ENCODE peak calls at places on chromosomes 6 and 20, in four cellular contexts. One of them, this sample, is unnamed.

GRCh38 chr6:116447496-116448011 is 13.6 kb upstream of the CALHM6 start:
- DNase-seq in activated naive CD8-positive, alpha-beta T cell treated with anti-CD3 and anti-CD28 coated beads, Interleukin-2, amount 50 U/mL, for 24 hours: no peak
- DNase-seq in GOT3: no peak
- DNase-seq in RWPE1: no peak
- DNase-seq in this sample: no peak

GRCh38 chr6:170202416-170203135 is 88.3 kb downstream of the DLL1 start:
- DNase-seq in RWPE1: no peak
- DNase-seq in activated naive CD8-positive, alpha-beta T cell treated with anti-CD3 and anti-CD28 coated beads, Interleukin-2, amount 50 U/mL, for 24 hours: no peak
- DNase-seq in GOT3: no peak
- DNase-seq in this sample: no peak

GRCh38 chr20:13723015-13723414 is 61.7 kb downstream of the ESF1 start:
- DNase-seq in GOT3: no peak
- DNase-seq in activated naive CD8-positive, alpha-beta T cell treated with anti-CD3 and anti-CD28 coated beads, Interleukin-2, amount 50 U/mL, for 24 hours: no peak
- DNase-seq in RWPE1: no peak
- DNase-seq in this sample: no peak

GRCh38 chr6:20876016-20876415 is 341.8 kb downstream of the CDKAL1 start:
- DNase-seq in activated naive CD8-positive, alpha-beta T cell treated with anti-CD3 and anti-CD28 coated beads, Interleukin-2, amount 50 U/mL, for 24 hours: no peak
- DNase-seq in RWPE1: no peak
- DNase-seq in GOT3: no peak
- DNase-seq in this sample: no peak

GRCh38 chr6:112701201-112701600 is 354.1 kb downstream of the RFPL4B start:
- DNase-seq in GOT3: no peak
- DNase-seq in RWPE1: no peak
- DNase-seq in activated naive CD8-positive, alpha-beta T cell treated with anti-CD3 and anti-CD28 coated beads, Interleukin-2, amount 50 U/mL, for 24 hours: no peak
- DNase-seq in this sample: peak

GRCh38 chr6:155349129-155349528 is 34.8 kb upstream of the TFB1M start:
- DNase-seq in GOT3: no peak
- DNase-seq in RWPE1: no peak
- DNase-seq in activated naive CD8-positive, alpha-beta T cell treated with anti-CD3 and anti-CD28 coated beads, Interleukin-2, amount 50 U/mL, for 24 hours: no peak
- DNase-seq in this sample: no peak

GRCh38 chr20:38724603-38725457 is 544 bp downstream of the SLC32A1 start:
- DNase-seq in GOT3: no peak
- DNase-seq in activated naive CD8-positive, alpha-beta T cell treated with anti-CD3 and anti-CD28 coated beads, Interleukin-2, amount 50 U/mL, for 24 hours: no peak
- DNase-seq in RWPE1: no peak
- DNase-seq in this sample: no peak

GRCh38 chr20:62623488-62624324 is 18.6 kb upstream of the SLCO4A1 start:
- DNase-seq in RWPE1: peak
- DNase-seq in activated naive CD8-positive, alpha-beta T cell treated with anti-CD3 and anti-CD28 coated beads, Interleukin-2, amount 50 U/mL, for 24 hours: peak
- DNase-seq in GOT3: peak
- DNase-seq in this sample: no peak

GRCh38 chr6:100998111-100998510 is 117.0 kb upstream of the ASCC3 start:
- DNase-seq in activated naive CD8-positive, alpha-beta T cell treated with anti-CD3 and anti-CD28 coated beads, Interleukin-2, amount 50 U/mL, for 24 hours: no peak
- DNase-seq in GOT3: no peak
- DNase-seq in RWPE1: peak
- DNase-seq in this sample: no peak

GRCh38 chr6:26327450-26328264 is 37.3 kb upstream of the BTN3A2 start:
- DNase-seq in RWPE1: no peak
- DNase-seq in activated naive CD8-positive, alpha-beta T cell treated with anti-CD3 and anti-CD28 coated beads, Interleukin-2, amount 50 U/mL, for 24 hours: peak
- DNase-seq in GOT3: no peak
- DNase-seq in this sample: peak

GRCh38 chr20:44635877-44636276 is 15.6 kb downstream of the ADA start:
- DNase-seq in GOT3: no peak
- DNase-seq in activated naive CD8-positive, alpha-beta T cell treated with anti-CD3 and anti-CD28 coated beads, Interleukin-2, amount 50 U/mL, for 24 hours: no peak
- DNase-seq in RWPE1: no peak
- DNase-seq in this sample: no peak

GRCh38 chr6:12648171-12648570 is 68.4 kb upstream of the PHACTR1 start:
- DNase-seq in RWPE1: no peak
- DNase-seq in GOT3: no peak
- DNase-seq in activated naive CD8-positive, alpha-beta T cell treated with anti-CD3 and anti-CD28 coated beads, Interleukin-2, amount 50 U/mL, for 24 hours: no peak
- DNase-seq in this sample: no peak

GRCh38 chr6:82365011-82365751 is 1.6 kb downstream of the TPBG start:
- DNase-seq in activated naive CD8-positive, alpha-beta T cell treated with anti-CD3 and anti-CD28 coated beads, Interleukin-2, amount 50 U/mL, for 24 hours: peak
- DNase-seq in GOT3: peak
- DNase-seq in RWPE1: peak
- DNase-seq in this sample: no peak

GRCh38 chr6:79813854-79814477 is 133.4 kb downstream of the ELOVL4 start:
- DNase-seq in GOT3: peak
- DNase-seq in activated naive CD8-positive, alpha-beta T cell treated with anti-CD3 and anti-CD28 coated beads, Interleukin-2, amount 50 U/mL, for 24 hours: peak
- DNase-seq in RWPE1: peak
- DNase-seq in this sample: peak

GRCh38 chr6:169619650-169620049 is 82.2 kb downstream of the WDR27 start:
- DNase-seq in RWPE1: no peak
- DNase-seq in GOT3: no peak
- DNase-seq in activated naive CD8-positive, alpha-beta T cell treated with anti-CD3 and anti-CD28 coated beads, Interleukin-2, amount 50 U/mL, for 24 hours: no peak
- DNase-seq in this sample: no peak

GRCh38 chr20:35306931-35307517 is 14.8 kb upstream of the FAM83C start:
- DNase-seq in activated naive CD8-positive, alpha-beta T cell treated with anti-CD3 and anti-CD28 coated beads, Interleukin-2, amount 50 U/mL, for 24 hours: no peak
- DNase-seq in GOT3: no peak
- DNase-seq in RWPE1: peak
- DNase-seq in this sample: peak

GRCh38 chr6:87806635-87807034 is 104.6 kb upstream of the AKIRIN2 start:
- DNase-seq in RWPE1: no peak
- DNase-seq in activated naive CD8-positive, alpha-beta T cell treated with anti-CD3 and anti-CD28 coated beads, Interleukin-2, amount 50 U/mL, for 24 hours: no peak
- DNase-seq in GOT3: no peak
- DNase-seq in this sample: peak

GRCh38 chr20:25341716-25342680 is 48.6 kb downstream of the ABHD12 start:
- DNase-seq in GOT3: no peak
- DNase-seq in activated naive CD8-positive, alpha-beta T cell treated with anti-CD3 and anti-CD28 coated beads, Interleukin-2, amount 50 U/mL, for 24 hours: no peak
- DNase-seq in RWPE1: peak
- DNase-seq in this sample: no peak

GRCh38 chr6:154474636-154475428 is 35.7 kb downstream of the CNKSR3 start:
- DNase-seq in activated naive CD8-positive, alpha-beta T cell treated with anti-CD3 and anti-CD28 coated beads, Interleukin-2, amount 50 U/mL, for 24 hours: no peak
- DNase-seq in GOT3: no peak
- DNase-seq in RWPE1: peak
- DNase-seq in this sample: no peak

This sample was measured in DMS 273 treated with DMSO at 0.1 percent for 48 hours.